ENCODE peak calls at places on chromosome 11, in six cellular contexts. W, U, F, L, P and Y are unnamed samples.

GRCh38 chr11:121100943-121101342 is at the start of gene TECTA:
- DNase-seq in W (no peak), U (no peak), F (no peak), L (no peak), P (no peak), Y (no peak)

GRCh38 chr11:45374632-45375031 is 88.5 kb upstream of the SYT13 start:
- DNase-seq in W (no peak), U (no peak), F (no peak), L (no peak), P (no peak), Y (no peak)

GRCh38 chr11:62444271-62444833 is 25.5 kb downstream of the SCGB1A1 start:
- DNase-seq in W (peak), U (peak), F (peak), L (no peak), P (no peak), Y (peak)

GRCh38 chr11:102780491-102780918 is at the start of gene MMP10:
- DNase-seq in W (no peak), U (no peak), F (no peak), L (no peak), P (no peak), Y (no peak)

GRCh38 chr11:67510023-67510345 is 2.0 kb upstream of the CDK2AP2 start:
- DNase-seq in W (no peak), U (no peak), F (no peak), L (no peak), P (no peak), Y (no peak)

GRCh38 chr11:17275376-17276235 is 933 bp upstream of the NUCB2 start:
- DNase-seq in W (no peak), U (no peak), F (no peak), L (no peak), P (no peak), Y (no peak)

GRCh38 chr11:18027475-18027874 is 14.6 kb upstream of the SERGEF start:
- DNase-seq in W (no peak), U (no peak), F (no peak), L (no peak), P (no peak), Y (no peak)

GRCh38 chr11:17778352-17778751 is 43.8 kb downstream of the KCNC1 start:
- DNase-seq in W (no peak), U (no peak), F (no peak), L (no peak), P (no peak), Y (no peak)

GRCh38 chr11:105774899-105775298 is 165.0 kb downstream of the GRIA4 start:
- DNase-seq in W (no peak), U (no peak), F (no peak), L (no peak), P (no peak), Y (no peak)

GRCh38 chr11:60389279-60389910 is 6.9 kb upstream of the MS4A14 start:
- DNase-seq in W (no peak), U (no peak), F (peak), L (no peak), P (no peak), Y (peak)

GRCh38 chr11:8186429-8186828 is 17.6 kb upstream of the RIC3 start:
- DNase-seq in W (no peak), U (no peak), F (no peak), L (no peak), P (no peak), Y (no peak)

GRCh38 chr11:100932474-100933100 is 197.0 kb downstream of the PGR start:
- DNase-seq in W (no peak), U (no peak), F (no peak), L (no peak), P (no peak), Y (peak)
- TF ChIP-seq CTCF in W (peak), U (peak), F (no peak), L (peak), P (peak), Y (no peak)

DNA sequence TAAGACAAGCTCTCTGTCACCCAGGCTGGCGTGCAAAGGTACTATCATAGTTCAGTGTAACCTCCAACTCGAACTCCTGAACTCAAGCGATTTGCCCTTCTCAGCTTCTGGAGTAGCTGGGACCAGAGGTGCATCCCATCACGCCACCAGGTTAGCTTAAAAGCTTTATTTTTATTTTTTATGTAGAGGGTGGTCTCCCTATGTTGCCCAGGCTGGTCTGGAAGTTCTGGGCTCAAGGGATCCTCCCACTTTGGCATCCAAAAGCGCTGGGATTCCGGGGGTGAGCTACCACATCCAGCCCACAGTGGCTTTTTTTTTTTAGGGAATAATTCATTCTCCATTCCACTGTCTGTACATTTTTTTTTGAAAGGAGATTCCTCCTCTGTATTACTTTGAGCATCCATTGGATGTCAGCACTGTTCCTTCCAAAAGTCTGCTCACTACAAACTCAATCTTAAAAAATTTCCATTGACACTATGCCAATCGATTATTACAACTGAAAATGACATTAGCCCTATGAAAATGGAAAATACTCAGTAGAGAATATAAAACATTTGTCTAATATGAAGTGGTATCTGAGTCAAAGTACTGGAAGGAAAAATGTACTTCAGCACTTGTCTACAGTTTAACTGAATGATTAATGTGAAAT is 1.3 kb upstream of the LPXN start:
- DNase-seq in W (no peak), U (no peak), F (no peak), L (no peak), P (no peak), Y (no peak)
- TF ChIP-seq CTCF in W (peak), U (no peak), F (peak), L (peak), P (peak), Y (no peak)

GRCh38 chr11:97092823-97093222 is 703.0 kb downstream of the JRKL start:
- DNase-seq in W (no peak), U (no peak), F (no peak), L (no peak), P (no peak), Y (no peak)
- TF ChIP-seq CTCF in W (no peak), U (no peak), F (no peak), L (peak), P (peak), Y (no peak)

DNA sequence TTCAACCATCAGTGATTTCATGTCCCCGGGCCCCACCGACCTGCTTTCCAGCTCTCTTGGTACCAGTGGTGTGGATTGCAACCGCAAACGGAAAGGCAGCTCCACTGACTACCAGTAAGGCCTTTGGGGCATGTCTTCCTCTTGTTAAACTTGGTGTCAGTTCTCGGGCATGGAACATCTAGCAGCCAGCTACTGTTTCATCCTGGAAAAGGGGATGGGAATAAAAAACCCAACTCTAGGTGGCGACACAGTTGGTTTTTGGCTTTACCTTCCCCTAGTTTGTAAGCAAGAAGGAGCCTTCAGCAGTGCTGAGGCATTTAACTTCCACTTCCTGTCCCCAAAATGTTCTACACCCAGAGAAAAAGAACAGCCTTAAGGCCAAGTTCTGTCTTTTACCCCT is 76.7 kb downstream of the BMAL1 start:
- DNase-seq in W (no peak), U (no peak), F (no peak), L (no peak), P (no peak), Y (no peak)
- TF ChIP-seq CTCF in W (no peak), U (no peak), F (no peak), L (peak), P (peak), Y (no peak)

GRCh38 chr11:28106351-28107043 is 1.5 kb downstream of the KIF18A start:
- DNase-seq in W (no peak), U (no peak), F (no peak), L (no peak), P (no peak), Y (no peak)

GRCh38 chr11:28105869-28106268 is 2.1 kb downstream of the KIF18A start:
- DNase-seq in W (no peak), U (no peak), F (no peak), L (no peak), P (no peak), Y (no peak)

GRCh38 chr11:28107331-28107725 is 628 bp downstream of the KIF18A start:
- DNase-seq in W (no peak), U (no peak), F (no peak), L (no peak), P (no peak), Y (no peak)

GRCh38 chr11:28108909-28109308 is 721 bp downstream of the METTL15 start:
- DNase-seq in W (no peak), U (no peak), F (no peak), L (no peak), P (no peak), Y (no peak)

DNA sequence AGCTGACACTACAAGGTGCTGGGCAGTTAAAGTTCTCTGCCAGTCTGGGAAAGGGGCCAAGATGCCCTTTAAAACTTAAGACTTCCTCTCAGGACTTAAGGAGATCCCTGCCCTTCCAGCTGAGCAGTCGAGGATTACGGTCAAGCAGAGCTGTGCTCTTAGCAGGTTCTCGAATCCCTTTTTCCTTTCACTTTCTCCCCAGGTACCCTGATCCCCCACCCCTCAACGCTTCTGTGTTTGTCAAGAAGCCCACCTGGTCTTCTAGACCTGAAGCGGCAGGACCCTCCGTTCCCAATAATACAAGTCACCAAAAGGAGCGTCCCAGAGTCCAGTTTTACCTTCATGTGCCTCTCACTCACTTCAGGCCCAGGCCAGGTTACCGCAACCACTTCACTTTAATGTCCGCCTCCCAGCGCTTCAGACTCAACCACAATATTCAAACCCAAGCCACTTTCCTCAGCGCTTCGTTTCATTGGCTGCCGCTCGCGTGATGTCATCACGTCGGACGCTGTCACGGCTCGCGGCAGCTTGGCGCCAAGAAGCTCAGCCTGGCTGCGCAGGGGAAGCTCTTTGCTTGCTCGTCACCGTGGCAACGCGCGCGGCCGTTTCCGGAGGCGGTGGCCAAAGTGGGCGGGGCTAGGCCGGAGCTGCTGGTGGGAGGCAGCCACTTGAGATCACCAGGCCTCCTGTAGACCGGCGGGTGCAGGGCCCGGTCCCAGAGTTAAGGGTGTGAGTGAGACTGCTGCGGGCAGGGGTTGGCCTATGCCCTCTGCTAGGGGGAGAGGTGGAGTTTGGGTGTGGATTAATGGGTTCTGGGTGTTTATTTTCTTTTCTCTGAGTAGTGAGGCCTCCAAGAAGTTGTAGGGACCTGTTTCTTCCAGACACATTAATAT is at the start of the genes KIF18A and METTL15:
- DNase-seq in W (peak), U (peak), F (peak), L (peak), P (peak), Y (peak)
- TF ChIP-seq CTCF in W (no peak), U (no peak), F (no peak), L (no peak), P (no peak), Y (no peak)

GRCh38 chr11:944711-945470 is 19.2 kb downstream of the AP2A2 start:
- DNase-seq in W (no peak), U (no peak), F (no peak), L (no peak), P (peak), Y (no peak)
- TF ChIP-seq CTCF in W (no peak), U (no peak), F (no peak), L (peak), P (peak), Y (no peak)

DNA sequence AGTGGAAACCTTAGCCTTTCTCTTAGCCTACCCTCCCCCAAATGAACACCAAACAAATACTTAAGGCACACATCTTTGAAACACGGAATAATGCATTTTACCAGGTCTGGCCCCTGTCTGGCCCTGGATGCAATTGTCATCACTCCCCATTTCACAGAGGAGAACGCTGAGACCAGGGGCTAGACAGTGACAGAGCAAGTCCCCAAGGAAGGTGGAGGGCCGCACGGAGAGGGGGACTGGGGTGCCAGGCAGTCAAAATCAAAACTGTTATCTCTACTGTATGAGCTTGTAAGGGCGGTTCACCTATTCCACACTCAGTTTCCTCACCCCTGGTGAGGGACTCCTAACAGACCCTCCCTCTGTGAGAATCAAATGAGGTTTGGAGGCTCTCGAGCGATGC is 414.2 kb downstream of the SOX6 start:
- DNase-seq in W (no peak), U (no peak), F (no peak), L (no peak), P (no peak), Y (no peak)
- TF ChIP-seq CTCF in W (no peak), U (no peak), F (no peak), L (no peak), P (no peak), Y (no peak)

DNA sequence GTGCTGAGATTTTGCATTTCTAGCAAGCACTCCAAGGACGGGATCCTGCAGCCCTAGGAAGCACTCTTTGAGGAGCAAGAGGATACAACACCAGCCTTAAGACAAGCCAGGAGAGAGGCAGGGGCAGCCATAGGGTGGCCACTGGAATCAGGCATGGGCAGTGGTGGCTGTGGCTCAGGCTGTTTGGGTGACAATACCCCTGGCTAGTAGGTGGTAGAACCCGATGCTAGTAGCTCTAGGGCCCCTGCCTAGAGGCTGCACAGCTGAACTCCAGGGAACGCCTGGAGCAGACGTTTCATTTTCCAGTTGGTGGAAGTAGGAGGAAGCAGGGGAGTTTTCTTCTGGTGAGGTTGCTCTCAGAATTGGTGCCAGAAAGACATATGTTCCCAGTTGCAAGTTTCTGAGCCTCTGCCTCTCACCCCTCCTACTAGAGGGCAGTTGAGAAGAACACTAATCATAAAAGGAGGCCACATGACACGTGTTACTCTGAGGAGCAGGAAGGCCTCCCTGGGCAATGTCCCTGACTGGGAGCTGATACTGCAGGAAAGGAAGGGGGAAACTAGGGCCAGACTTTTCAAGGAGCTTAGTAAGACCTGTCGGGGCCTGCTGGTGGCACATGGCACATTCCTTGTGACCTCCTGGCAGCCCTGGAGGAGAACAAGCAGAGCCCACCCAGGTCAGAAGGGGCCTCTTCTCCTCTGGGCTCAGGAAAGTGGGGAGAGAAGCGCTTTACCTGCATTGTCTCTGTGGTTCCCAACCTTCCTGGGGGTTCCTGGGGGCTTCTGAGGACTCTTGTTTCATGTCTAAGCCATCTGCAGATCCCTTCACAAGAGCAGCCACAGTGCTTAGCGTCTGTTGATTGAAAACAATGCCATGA is 56.6 kb upstream of the DRD2 start:
- DNase-seq in W (no peak), U (no peak), F (no peak), L (no peak), P (no peak), Y (no peak)
- TF ChIP-seq CTCF in W (no peak), U (no peak), F (no peak), L (no peak), P (no peak), Y (no peak)

GRCh38 chr11:21986361-21986760 is 206.5 kb upstream of the ANO5 start:
- DNase-seq in W (no peak), U (no peak), F (no peak), L (no peak), P (no peak), Y (no peak)

DNA sequence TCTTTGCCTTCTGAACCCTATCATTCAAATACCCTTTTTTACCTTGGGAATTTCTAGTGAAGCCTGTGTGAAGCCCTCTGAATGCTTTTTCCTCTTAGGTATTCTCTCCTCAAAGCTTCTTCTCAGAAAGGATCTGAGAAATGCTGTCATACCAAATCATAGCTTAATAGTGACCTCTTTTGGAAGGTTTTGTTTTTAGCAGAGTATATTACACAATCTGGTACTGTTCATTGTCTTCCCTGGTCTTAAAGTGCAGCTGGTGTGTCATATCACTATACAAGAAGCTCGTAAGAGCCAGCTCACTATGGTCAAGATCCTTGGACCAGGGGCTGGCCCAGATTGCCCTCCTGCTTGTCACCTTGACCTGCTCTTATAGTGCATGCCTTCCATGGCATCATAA is 204.4 kb upstream of the ANO5 start:
- DNase-seq in W (no peak), U (no peak), F (no peak), L (no peak), P (no peak), Y (no peak)
- TF ChIP-seq CTCF in W (no peak), U (no peak), F (no peak), L (no peak), P (peak), Y (no peak)